ENCODE peak calls at places on chromosomes 12 and 14, in four cellular contexts. E is hepatocyte, K is psoas muscle, R is mammary epithelial cell. P is an unnamed sample. For H3K9me3, the result is how much of the 10 kb centered on the place peaks cover.

GRCh38 chr12:104329697-104330096 is 26.2 kb downstream of the EID3 start:
- DNase-seq in E (no peak), K (no peak), R (no peak), P (no peak)

GRCh38 chr12:121530600-121531355 is 50.0 kb downstream of the KDM2B start:
- DNase-seq in E (peak), K (peak), R (no peak), P (no peak)

GRCh38 chr14:58395815-58396626 is at the start of gene TOMM20L:
- DNase-seq in E (peak), K (peak), R (peak), P (no peak)

GRCh38 chr14:32470161-32470705 is 141.1 kb downstream of the AKAP6 start:
- DNase-seq in E (no peak), K (no peak), R (peak), P (no peak)

GRCh38 chr12:105451211-105451610 is 120.7 kb downstream of the C12orf75 start:
- DNase-seq in E (no peak), K (no peak), R (no peak), P (no peak)

GRCh38 chr14:37116933-37117844 is 55.2 kb downstream of the SLC25A21 start:
- DNase-seq in E (peak), K (no peak), R (peak), P (no peak)

GRCh38 chr12:19962192-19962591 is 406.1 kb upstream of the PDE3A start:
- DNase-seq in E (no peak), K (no peak), R (no peak), P (no peak)

GRCh38 chr14:58171090-58171489 is 19.1 kb upstream of the ARMH4 start:
- DNase-seq in E (peak), K (peak), R (peak), P (no peak)

GRCh38 chr12:3832738-3833137 is 40.5 kb downstream of the PARP11 start:
- DNase-seq in E (no peak), K (no peak), R (no peak), P (no peak)

GRCh38 chr14:20855652-20856291 is 35.4 kb upstream of the RNASE3 start:
- DNase-seq in E (peak), K (peak), R (peak), P (no peak)

GRCh38 chr14:65117795-65118746 is 15.8 kb upstream of the MAX start:
- DNase-seq in E (no peak), K (peak), R (no peak), P (no peak)

GRCh38 chr12:111745201-111745600 is 21.5 kb upstream of the ALDH2 start:
- DNase-seq in E (no peak), K (no peak), R (no peak), P (no peak)

GRCh38 chr12:12919666-12920435 is 28.5 kb downstream of the GPRC5A start:
- DNase-seq in E (no peak), K (no peak), R (no peak), P (no peak)

GRCh38 chr14:68977137-68977740 is 1.9 kb downstream of the ACTN1 start:
- DNase-seq in E (no peak), K (no peak), R (no peak), P (no peak)

GRCh38 chr12:34407813-34408212 is 385.5 kb downstream of the ALG10 start:
- DNase-seq in E (no peak), K (no peak), R (no peak), P (no peak)
- H3K9me3 ChIP-seq in E (under half), K (under half), R (under half), P (under half)

DNA sequence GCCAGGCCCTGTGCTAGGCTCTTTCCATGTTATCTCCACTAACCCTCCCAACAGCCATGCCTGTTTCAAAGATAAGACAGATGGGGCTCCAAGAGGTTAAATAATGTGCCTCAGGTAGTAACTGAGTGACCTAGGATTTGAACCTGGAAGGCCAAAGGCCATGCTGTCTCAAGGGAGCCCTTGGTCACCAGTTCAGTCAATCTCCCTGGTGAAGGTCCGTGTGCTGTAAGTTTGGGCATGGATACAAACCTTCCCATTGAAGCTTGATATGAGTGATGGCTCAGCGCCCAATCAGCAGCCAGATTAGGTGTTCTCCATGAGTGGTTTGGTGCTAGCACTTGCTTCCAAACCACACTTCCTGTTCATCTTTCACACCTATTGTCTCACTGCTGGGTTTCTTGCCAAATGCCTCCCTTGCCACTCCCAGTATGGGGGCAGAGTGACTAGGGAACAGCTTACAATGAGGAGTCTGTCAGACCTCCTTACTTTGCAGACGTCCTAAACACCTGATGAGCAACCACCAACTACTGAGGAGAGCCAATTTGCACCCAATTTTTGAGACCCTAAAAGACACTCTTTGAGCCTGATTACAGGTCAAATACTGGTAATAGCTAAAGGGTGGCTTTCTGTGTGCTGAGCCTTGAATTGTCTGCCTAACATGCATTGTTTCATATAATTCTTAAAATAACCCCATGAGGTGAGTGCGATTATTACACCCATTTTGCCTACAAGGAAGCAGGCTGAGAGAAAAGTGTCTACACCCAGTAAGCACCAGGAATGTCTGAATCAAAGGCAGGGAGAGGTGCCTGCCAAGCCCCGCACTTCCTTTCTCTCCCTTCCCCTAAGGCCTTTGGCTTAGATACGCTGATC is 48.5 kb upstream of the FOS start:
- DNase-seq in E (peak), K (no peak), R (peak), P (no peak)
- TF ChIP-seq CTCF in E (peak), K (peak), R (peak), P (peak)

DNA sequence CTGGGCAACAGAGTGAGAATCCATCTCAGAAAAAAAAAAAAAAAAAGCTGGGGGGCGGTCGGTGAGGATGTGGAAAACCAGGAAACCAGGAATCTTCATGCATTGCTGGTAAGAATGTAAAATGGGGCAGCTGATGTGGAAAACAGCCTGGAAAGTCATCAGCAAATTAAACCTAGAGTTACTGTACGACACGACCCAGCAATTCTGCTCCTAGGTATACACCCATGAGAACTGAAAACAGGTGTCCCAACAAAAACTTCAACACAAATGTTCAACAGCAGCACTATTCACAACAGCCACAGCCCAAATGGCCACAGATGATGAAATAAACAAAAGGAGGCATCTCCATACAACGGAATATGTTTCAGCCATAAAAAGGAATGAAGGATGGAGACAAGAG is 97.3 kb downstream of the NCOR2 start:
- DNase-seq in E (no peak), K (no peak), R (no peak), P (no peak)
- H3K9me3 ChIP-seq in E (under half), K (under half), R (under half), P (under half)

GRCh38 chr14:73718742-73719251 is 4.6 kb upstream of the PNMA1 start:
- DNase-seq in E (no peak), K (no peak), R (no peak), P (no peak)
- TF ChIP-seq CTCF in E (no peak), K (no peak), R (no peak), P (no peak)

GRCh38 chr12:24696800-24697199 is 252.1 kb downstream of the BCAT1 start:
- DNase-seq in E (no peak), K (no peak), R (no peak), P (no peak)
- H3K9me3 ChIP-seq in E (under half), K (under half), R (under half), P (under half)

GRCh38 chr12:58105225-58106119 is 164.1 kb downstream of the ATP23 start:
- DNase-seq in E (no peak), K (no peak), R (peak), P (no peak)
- TF ChIP-seq CTCF in E (no peak), K (peak), R (peak), P (no peak)

GRCh38 chr14:99028521-99028920 is 243.5 kb downstream of the BCL11B start:
- DNase-seq in E (no peak), K (no peak), R (no peak), P (no peak)
- H3K9me3 ChIP-seq in E (under half), K (under half), R (under half), P (under half)

GRCh38 chr14:94386085-94387031 is 2.0 kb downstream of the SERPINA1 start:
- DNase-seq in E (no peak), K (no peak), R (no peak), P (no peak)
- TF ChIP-seq CTCF in E (no peak), K (no peak), R (no peak), P (no peak)

DNA sequence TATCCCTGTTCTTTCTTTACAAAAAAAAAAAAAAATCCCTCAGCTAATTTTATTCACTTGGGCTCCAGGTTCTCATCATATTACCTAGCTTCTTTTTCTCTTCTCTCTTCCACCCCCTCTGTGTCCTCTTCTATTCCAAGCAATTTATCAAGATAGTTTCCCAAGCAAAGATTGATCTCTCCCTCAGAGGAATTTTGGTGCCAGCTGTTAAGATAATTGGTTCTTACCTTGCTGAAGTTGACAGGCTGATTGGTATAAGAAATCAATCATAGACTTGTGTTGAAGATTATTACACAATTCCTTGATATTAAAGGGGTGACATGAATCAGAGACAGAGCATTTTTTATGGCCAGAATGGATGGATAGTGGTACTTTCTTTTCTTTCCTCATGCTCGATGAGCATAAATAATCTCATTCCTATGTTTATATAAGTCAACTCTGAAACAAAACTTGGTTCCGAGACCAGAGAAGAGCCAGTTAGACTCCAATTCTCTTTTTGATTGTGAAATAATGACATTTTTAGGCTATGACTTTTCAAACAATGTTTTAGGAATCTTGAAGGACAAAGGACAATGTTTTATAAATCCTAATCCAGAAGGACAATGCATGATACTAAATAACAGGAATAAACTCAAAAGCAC is 264.1 kb upstream of the PRKD1 start:
- DNase-seq in E (no peak), K (no peak), R (no peak), P (no peak)
- H3K9me3 ChIP-seq in E (under half), K (under half), R (under half), P (under half)

DNA sequence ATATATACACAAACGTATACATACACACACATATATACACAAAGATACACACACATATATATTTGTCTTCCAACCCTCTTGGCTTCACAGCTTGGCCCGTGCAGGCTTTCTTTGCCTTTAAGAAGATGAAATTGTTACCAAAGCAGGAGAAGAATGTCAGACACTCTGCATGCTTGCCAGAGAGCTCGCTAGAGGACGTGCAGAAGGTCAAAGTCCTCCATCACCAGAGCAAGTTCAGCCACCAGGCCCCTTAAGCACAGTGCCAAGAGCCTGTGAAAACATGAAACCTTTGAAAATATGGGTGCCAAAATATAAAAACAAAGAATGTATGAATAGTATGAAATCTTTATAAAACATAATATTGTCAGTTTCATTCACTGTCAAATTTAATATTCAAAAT is 14.9 kb upstream of the MCRS1 start:
- DNase-seq in E (peak), K (no peak), R (no peak), P (no peak)
- TF ChIP-seq CTCF in E (no peak), K (no peak), R (no peak), P (no peak)